ENCODE peak calls at places on chromosomes 6 and 20, in five cellular contexts. One of them, this sample, is unnamed.

GRCh38 chr6:128432394-128432793 is 88.0 kb downstream of the PTPRK start:
- DNase-seq in stomach: no peak
- DNase-seq in A549: no peak
- DNase-seq in activated T-cell treated with anti-CD3 and anti-CD28 coated beads for 1 hour: no peak
- DNase-seq in HEK293T: no peak
- DNase-seq in this sample: no peak

GRCh38 chr6:24188571-24188970 is 62.6 kb downstream of the NRSN1 start:
- DNase-seq in stomach: no peak
- DNase-seq in HEK293T: no peak
- DNase-seq in activated T-cell treated with anti-CD3 and anti-CD28 coated beads for 1 hour: no peak
- DNase-seq in A549: no peak
- DNase-seq in this sample: no peak

GRCh38 chr6:79872986-79873385 is 74.4 kb downstream of the ELOVL4 start:
- DNase-seq in stomach: no peak
- DNase-seq in activated T-cell treated with anti-CD3 and anti-CD28 coated beads for 1 hour: no peak
- DNase-seq in HEK293T: no peak
- DNase-seq in A549: peak; percentile 2
- DNase-seq in this sample: no peak

GRCh38 chr20:56616704-56617103 is 12.4 kb upstream of the TFAP2C start:
- DNase-seq in A549: no peak
- DNase-seq in activated T-cell treated with anti-CD3 and anti-CD28 coated beads for 1 hour: no peak
- DNase-seq in HEK293T: no peak
- DNase-seq in stomach: no peak
- DNase-seq in this sample: no peak

GRCh38 chr6:125153541-125154183 is at the start of gene TPD52L1:
- DNase-seq in A549: peak; percentile 77
- DNase-seq in stomach: peak; percentile 87
- DNase-seq in HEK293T: peak; percentile 89
- DNase-seq in activated T-cell treated with anti-CD3 and anti-CD28 coated beads for 1 hour: peak; percentile 37
- DNase-seq in this sample: peak; percentile 94

GRCh38 chr6:134636221-134636830 is 313.6 kb downstream of the ALDH8A1 start:
- DNase-seq in activated T-cell treated with anti-CD3 and anti-CD28 coated beads for 1 hour: no peak
- DNase-seq in A549: no peak
- DNase-seq in HEK293T: no peak
- DNase-seq in stomach: no peak
- DNase-seq in this sample: no peak

GRCh38 chr20:50710492-50711063 is 19.2 kb upstream of the RIPOR3 start:
- DNase-seq in stomach: no peak
- DNase-seq in HEK293T: no peak
- DNase-seq in A549: no peak
- DNase-seq in activated T-cell treated with anti-CD3 and anti-CD28 coated beads for 1 hour: no peak
- DNase-seq in this sample: no peak

GRCh38 chr6:169189686-169190085 is 64.0 kb downstream of the THBS2 start:
- DNase-seq in HEK293T: no peak
- DNase-seq in activated T-cell treated with anti-CD3 and anti-CD28 coated beads for 1 hour: no peak
- DNase-seq in A549: no peak
- DNase-seq in stomach: no peak
- DNase-seq in this sample: no peak

GRCh38 chr6:37517411-37517812 is 17.7 kb upstream of the CCDC167 start:
- DNase-seq in stomach: no peak
- DNase-seq in A549: no peak
- DNase-seq in HEK293T: no peak
- DNase-seq in activated T-cell treated with anti-CD3 and anti-CD28 coated beads for 1 hour: peak; percentile 45
- DNase-seq in this sample: no peak

GRCh38 chr6:28355743-28356665 is 6.3 kb downstream of the ZKSCAN3 start:
- DNase-seq in HEK293T: peak; percentile 67
- DNase-seq in stomach: peak; percentile 81
- DNase-seq in A549: peak; percentile 81
- DNase-seq in activated T-cell treated with anti-CD3 and anti-CD28 coated beads for 1 hour: peak; percentile 30
- DNase-seq in this sample: peak; percentile 85

GRCh38 chr6:35478259-35478658 is 10.1 kb downstream of the RPL10A start:
- DNase-seq in stomach: no peak
- DNase-seq in HEK293T: no peak
- DNase-seq in A549: no peak
- DNase-seq in activated T-cell treated with anti-CD3 and anti-CD28 coated beads for 1 hour: no peak
- DNase-seq in this sample: no peak

GRCh38 chr20:41029150-41029872 is 689 bp downstream of the TOP1 start:
- DNase-seq in HEK293T: peak; percentile 56
- DNase-seq in A549: peak; percentile 19
- DNase-seq in activated T-cell treated with anti-CD3 and anti-CD28 coated beads for 1 hour: peak; percentile 14
- DNase-seq in stomach: no peak
- DNase-seq in this sample: no peak

GRCh38 chr20:50379049-50379990 is 130.9 kb upstream of the PTPN1 start:
- DNase-seq in activated T-cell treated with anti-CD3 and anti-CD28 coated beads for 1 hour: no peak
- DNase-seq in stomach: peak; percentile 95
- DNase-seq in HEK293T: no peak
- DNase-seq in A549: no peak
- DNase-seq in this sample: peak; percentile 39

This sample was measured in NCI-H2029 treated with DMSO at 0.1 percent for 48 hours.